ENCODE peak calls at places on chromosomes 11 and 22, in eight cellular contexts. One of them, this sample, is unnamed.

GRCh38 chr22:27983361-27983791 is 64.3 kb upstream of the PITPNB start:
- DNase-seq in heart left ventricle: no peak
- DNase-seq in lung: no peak
- DNase-seq in pancreas: no peak
- DNase-seq in cardiac muscle cell: no peak
- DNase-seq in tibial artery: peak
- DNase-seq in stomach: peak
- DNase-seq in body of pancreas: no peak
- DNase-seq in this sample: no peak

GRCh38 chr11:79101736-79102135 is 339.1 kb downstream of the TENM4 start:
- DNase-seq in heart left ventricle: no peak
- DNase-seq in lung: no peak
- DNase-seq in pancreas: no peak
- DNase-seq in cardiac muscle cell: no peak
- DNase-seq in tibial artery: no peak
- DNase-seq in stomach: no peak
- DNase-seq in body of pancreas: peak
- DNase-seq in this sample: no peak

GRCh38 chr11:32792948-32793475 is 1.4 kb downstream of the CCDC73 start:
- DNase-seq in heart left ventricle: no peak
- DNase-seq in lung: peak
- DNase-seq in pancreas: no peak
- DNase-seq in cardiac muscle cell: peak
- DNase-seq in tibial artery: peak
- DNase-seq in stomach: peak
- DNase-seq in body of pancreas: peak
- DNase-seq in this sample: peak

GRCh38 chr11:40227730-40228129 is 1231.7 kb downstream of the LRRC4C start:
- DNase-seq in heart left ventricle: no peak
- DNase-seq in lung: no peak
- DNase-seq in pancreas: no peak
- DNase-seq in cardiac muscle cell: no peak
- DNase-seq in tibial artery: no peak
- DNase-seq in stomach: no peak
- DNase-seq in body of pancreas: no peak
- DNase-seq in this sample: no peak

GRCh38 chr11:12017243-12017678 is 8.8 kb upstream of the DKK3 start:
- DNase-seq in heart left ventricle: no peak
- DNase-seq in lung: no peak
- DNase-seq in pancreas: no peak
- DNase-seq in cardiac muscle cell: no peak
- DNase-seq in tibial artery: no peak
- DNase-seq in stomach: no peak
- DNase-seq in body of pancreas: no peak
- DNase-seq in this sample: no peak

GRCh38 chr11:60912223-60912850 is 1.6 kb upstream of the TMEM109 start:
- DNase-seq in heart left ventricle: no peak
- DNase-seq in lung: no peak
- DNase-seq in pancreas: no peak
- DNase-seq in cardiac muscle cell: no peak
- DNase-seq in tibial artery: no peak
- DNase-seq in stomach: no peak
- DNase-seq in body of pancreas: no peak
- DNase-seq in this sample: no peak

GRCh38 chr11:34881900-34882299 is 34.3 kb downstream of the APIP start:
- DNase-seq in heart left ventricle: no peak
- DNase-seq in lung: no peak
- DNase-seq in pancreas: no peak
- DNase-seq in cardiac muscle cell: no peak
- DNase-seq in tibial artery: no peak
- DNase-seq in stomach: no peak
- DNase-seq in body of pancreas: no peak
- DNase-seq in this sample: no peak

GRCh38 chr11:44002191-44003093 is 45.3 kb upstream of the ACCSL start:
- DNase-seq in heart left ventricle: no peak
- DNase-seq in lung: no peak
- DNase-seq in pancreas: no peak
- DNase-seq in cardiac muscle cell: no peak
- DNase-seq in tibial artery: no peak
- DNase-seq in stomach: no peak
- DNase-seq in body of pancreas: no peak
- DNase-seq in this sample: no peak

GRCh38 chr11:7965386-7965785 is at the start of gene NLRP10:
- DNase-seq in heart left ventricle: no peak
- DNase-seq in lung: no peak
- DNase-seq in pancreas: no peak
- DNase-seq in cardiac muscle cell: no peak
- DNase-seq in tibial artery: no peak
- DNase-seq in stomach: no peak
- DNase-seq in body of pancreas: no peak
- DNase-seq in this sample: no peak

GRCh38 chr11:11387906-11388305 is 34.9 kb upstream of the CSNK2A3 start:
- DNase-seq in heart left ventricle: no peak
- DNase-seq in lung: no peak
- DNase-seq in pancreas: no peak
- DNase-seq in cardiac muscle cell: no peak
- DNase-seq in tibial artery: no peak
- DNase-seq in stomach: no peak
- DNase-seq in body of pancreas: no peak
- DNase-seq in this sample: no peak

GRCh38 chr11:120013325-120014250 is 124.3 kb downstream of the TRIM29 start:
- DNase-seq in heart left ventricle: no peak
- DNase-seq in lung: no peak
- DNase-seq in pancreas: peak
- DNase-seq in cardiac muscle cell: peak
- DNase-seq in tibial artery: no peak
- DNase-seq in stomach: peak
- DNase-seq in body of pancreas: peak
- DNase-seq in this sample: peak

GRCh38 chr11:10993186-10993585 is 135.3 kb upstream of the ZBED5 start:
- DNase-seq in heart left ventricle: no peak
- DNase-seq in lung: no peak
- DNase-seq in pancreas: no peak
- DNase-seq in cardiac muscle cell: no peak
- DNase-seq in tibial artery: no peak
- DNase-seq in stomach: no peak
- DNase-seq in body of pancreas: no peak
- DNase-seq in this sample: no peak

GRCh38 chr22:17707526-17707925 is 66.7 kb downstream of the BID start:
- DNase-seq in heart left ventricle: no peak
- DNase-seq in lung: no peak
- DNase-seq in pancreas: no peak
- DNase-seq in cardiac muscle cell: no peak
- DNase-seq in tibial artery: no peak
- DNase-seq in stomach: no peak
- DNase-seq in body of pancreas: no peak
- DNase-seq in this sample: no peak

GRCh38 chr11:130125638-130126037 is 33.9 kb upstream of the ST14 start:
- DNase-seq in heart left ventricle: no peak
- DNase-seq in lung: no peak
- DNase-seq in pancreas: no peak
- DNase-seq in cardiac muscle cell: no peak
- DNase-seq in tibial artery: no peak
- DNase-seq in stomach: no peak
- DNase-seq in body of pancreas: no peak
- DNase-seq in this sample: no peak

GRCh38 chr11:16905375-16905774 is 108.8 kb downstream of the PLEKHA7 start:
- DNase-seq in heart left ventricle: no peak
- DNase-seq in lung: no peak
- DNase-seq in pancreas: no peak
- DNase-seq in cardiac muscle cell: no peak
- DNase-seq in tibial artery: no peak
- DNase-seq in stomach: no peak
- DNase-seq in body of pancreas: no peak
- DNase-seq in this sample: no peak

GRCh38 chr22:21741790-21742189 is 6.2 kb upstream of the YPEL1 start:
- DNase-seq in heart left ventricle: no peak
- DNase-seq in lung: no peak
- DNase-seq in pancreas: no peak
- DNase-seq in cardiac muscle cell: no peak
- DNase-seq in tibial artery: no peak
- DNase-seq in stomach: no peak
- DNase-seq in body of pancreas: no peak
- DNase-seq in this sample: no peak

GRCh38 chr11:134393638-134394037 is 18.4 kb downstream of the B3GAT1 start:
- DNase-seq in heart left ventricle: peak
- DNase-seq in lung: no peak
- DNase-seq in pancreas: peak
- DNase-seq in cardiac muscle cell: peak
- DNase-seq in tibial artery: no peak
- DNase-seq in stomach: peak
- DNase-seq in body of pancreas: no peak
- DNase-seq in this sample: no peak
- TF ChIP-seq CTCF in heart left ventricle: no peak
- TF ChIP-seq CTCF in lung: no peak
- TF ChIP-seq CTCF in pancreas: no peak
- TF ChIP-seq CTCF in cardiac muscle cell: peak
- TF ChIP-seq CTCF in tibial artery: no peak
- TF ChIP-seq CTCF in stomach: peak
- TF ChIP-seq CTCF in body of pancreas: peak
- TF ChIP-seq CTCF in this sample: peak

DNA sequence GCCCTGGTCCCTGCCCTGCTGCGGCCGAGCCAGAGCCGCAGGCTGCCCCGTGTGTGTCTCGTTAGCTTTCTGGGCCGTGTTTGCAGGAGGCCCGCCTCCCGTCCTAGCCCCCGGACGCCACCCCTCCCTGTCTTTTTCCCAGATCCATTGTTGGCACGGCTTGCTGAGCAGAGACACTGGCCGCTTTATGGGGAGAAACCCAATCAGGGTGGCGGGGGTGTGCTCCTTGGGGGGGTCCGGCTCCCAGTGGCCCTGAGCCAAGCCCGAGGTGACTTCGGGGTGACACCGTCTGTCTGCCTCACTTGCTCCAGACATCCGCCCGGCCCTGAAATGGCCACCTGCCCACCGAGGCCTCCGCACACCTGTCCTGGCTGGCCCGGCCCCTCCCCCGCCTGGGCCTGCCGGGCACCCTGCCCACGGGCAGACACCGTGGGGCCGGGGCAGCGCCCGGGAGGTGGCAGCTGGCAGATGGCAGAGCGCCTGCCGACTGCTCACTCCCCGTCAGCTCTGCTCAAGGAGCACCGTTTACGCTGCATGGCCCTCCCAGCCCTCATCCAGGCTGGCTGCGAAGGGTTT is 43.1 kb upstream of the PPARA start:
- DNase-seq in heart left ventricle: peak
- DNase-seq in lung: no peak
- DNase-seq in pancreas: peak
- DNase-seq in cardiac muscle cell: no peak
- DNase-seq in tibial artery: no peak
- DNase-seq in stomach: peak
- DNase-seq in body of pancreas: peak
- DNase-seq in this sample: no peak
- H3K27ac ChIP-seq in heart left ventricle: peak
- H3K27ac ChIP-seq in lung: no peak
- H3K27ac ChIP-seq in pancreas: peak
- H3K27ac ChIP-seq in cardiac muscle cell: no peak
- H3K27ac ChIP-seq in tibial artery: peak
- H3K27ac ChIP-seq in stomach: peak
- H3K27ac ChIP-seq in body of pancreas: peak
- H3K27ac ChIP-seq in this sample: peak

DNA sequence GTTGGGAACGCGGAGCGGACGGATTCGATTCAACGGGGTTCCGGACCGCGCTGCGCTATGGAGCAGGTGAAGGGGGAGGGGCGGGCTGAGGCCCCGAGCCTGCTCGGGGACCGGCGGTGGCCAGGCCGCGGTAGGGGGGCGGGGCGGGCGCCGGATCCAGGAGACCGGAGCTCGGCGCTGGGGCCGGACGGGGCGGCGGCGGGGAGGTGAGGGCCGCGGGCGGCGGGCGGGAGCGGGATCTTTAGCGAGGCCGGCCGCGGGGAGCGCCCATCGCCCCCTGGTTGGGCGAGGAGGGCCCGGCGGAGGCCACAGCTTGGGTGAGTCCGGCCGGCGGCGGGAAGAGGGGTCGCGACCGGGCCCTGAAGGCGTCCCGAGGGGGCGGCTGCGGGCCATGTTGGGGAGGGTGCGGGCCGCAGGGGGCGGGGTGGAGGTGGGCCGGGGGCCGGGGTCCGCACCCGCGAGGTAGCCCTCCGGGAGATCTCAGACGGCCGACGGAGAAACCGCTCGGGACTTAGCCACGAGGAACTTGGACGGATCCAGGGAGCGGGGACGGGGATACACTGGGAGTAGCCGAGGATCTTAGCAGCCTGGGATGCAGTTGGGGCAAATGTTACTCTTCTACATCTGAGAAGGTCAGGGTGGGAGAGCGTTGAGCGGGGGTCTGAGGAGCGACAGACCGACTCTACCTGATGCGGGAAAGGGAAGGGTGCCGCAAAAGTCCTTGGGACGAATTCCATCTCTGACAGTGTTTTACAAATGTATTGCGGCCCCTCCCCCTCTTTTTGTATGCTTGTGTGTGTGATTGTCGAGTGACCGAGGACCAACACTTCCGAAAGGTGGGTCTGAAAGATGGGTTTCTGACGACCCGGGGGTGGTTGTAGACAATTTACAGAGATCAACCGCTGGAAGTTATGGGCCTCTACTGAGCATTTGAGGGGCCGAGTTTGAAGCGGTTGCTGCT is 514 bp downstream of the STIP1 start:
- DNase-seq in heart left ventricle: peak
- DNase-seq in lung: no peak
- DNase-seq in pancreas: no peak
- DNase-seq in cardiac muscle cell: peak
- DNase-seq in tibial artery: no peak
- DNase-seq in stomach: no peak
- DNase-seq in body of pancreas: no peak
- DNase-seq in this sample: no peak
- H3K4me3 ChIP-seq in heart left ventricle: no peak
- H3K4me3 ChIP-seq in lung: no peak
- H3K4me3 ChIP-seq in pancreas: no peak
- H3K4me3 ChIP-seq in cardiac muscle cell: no peak
- H3K4me3 ChIP-seq in tibial artery: no peak
- H3K4me3 ChIP-seq in stomach: no peak
- H3K4me3 ChIP-seq in body of pancreas: peak
- H3K4me3 ChIP-seq in this sample: no peak

GRCh38 chr11:128848815-128849455 is 18.2 kb downstream of the KCNJ1 start:
- DNase-seq in heart left ventricle: peak
- DNase-seq in lung: peak
- DNase-seq in pancreas: no peak
- DNase-seq in cardiac muscle cell: peak
- DNase-seq in tibial artery: peak
- DNase-seq in stomach: peak
- DNase-seq in body of pancreas: peak
- DNase-seq in this sample: peak
- TF ChIP-seq CTCF in heart left ventricle: peak
- TF ChIP-seq CTCF in lung: peak
- TF ChIP-seq CTCF in pancreas: peak
- TF ChIP-seq CTCF in cardiac muscle cell: peak
- TF ChIP-seq CTCF in tibial artery: peak
- TF ChIP-seq CTCF in stomach: peak
- TF ChIP-seq CTCF in body of pancreas: peak
- TF ChIP-seq CTCF in this sample: peak

GRCh38 chr22:37256075-37256726 is 12.1 kb upstream of the RAC2 start:
- DNase-seq in heart left ventricle: no peak
- DNase-seq in lung: no peak
- DNase-seq in pancreas: no peak
- DNase-seq in cardiac muscle cell: no peak
- DNase-seq in tibial artery: no peak
- DNase-seq in stomach: no peak
- DNase-seq in body of pancreas: no peak
- DNase-seq in this sample: no peak
- H3K27ac ChIP-seq in heart left ventricle: no peak
- H3K27ac ChIP-seq in lung: no peak
- H3K27ac ChIP-seq in pancreas: no peak
- H3K27ac ChIP-seq in cardiac muscle cell: no peak
- H3K27ac ChIP-seq in tibial artery: no peak
- H3K27ac ChIP-seq in stomach: no peak
- H3K27ac ChIP-seq in body of pancreas: no peak
- H3K27ac ChIP-seq in this sample: no peak